ENCODE peak calls at places on chromosomes 4 and X, in five cellular contexts. One of them, this sample, is unnamed.

GRCh38 chrX:43964936-43965335 is 8.3 kb downstream of the NDP start:
- DNase-seq in DND-41: no peak
- DNase-seq in foreskin fibroblast: peak
- DNase-seq in CD8-positive, alpha-beta memory T cell: no peak
- DNase-seq in cardiac fibroblast: peak
- DNase-seq in this sample: no peak

GRCh38 chr4:186954506-186954905 is 230.8 kb upstream of the FAT1 start:
- DNase-seq in DND-41: no peak
- DNase-seq in foreskin fibroblast: no peak
- DNase-seq in CD8-positive, alpha-beta memory T cell: no peak
- DNase-seq in cardiac fibroblast: no peak
- DNase-seq in this sample: no peak

GRCh38 chrX:31331928-31332327 is 260.1 kb upstream of the FTHL17 start:
- DNase-seq in DND-41: no peak
- DNase-seq in foreskin fibroblast: no peak
- DNase-seq in CD8-positive, alpha-beta memory T cell: no peak
- DNase-seq in cardiac fibroblast: no peak
- DNase-seq in this sample: no peak

GRCh38 chrX:68832516-68833447 is 4.0 kb downstream of the EFNB1 start:
- DNase-seq in DND-41: no peak
- DNase-seq in foreskin fibroblast: no peak
- DNase-seq in CD8-positive, alpha-beta memory T cell: no peak
- DNase-seq in cardiac fibroblast: no peak
- DNase-seq in this sample: no peak

GRCh38 chrX:14420876-14421275 is 108.5 kb upstream of the GLRA2 start:
- DNase-seq in DND-41: no peak
- DNase-seq in foreskin fibroblast: no peak
- DNase-seq in CD8-positive, alpha-beta memory T cell: no peak
- DNase-seq in cardiac fibroblast: no peak
- DNase-seq in this sample: no peak

GRCh38 chr4:42555828-42556227 is 101.1 kb downstream of the ATP8A1 start:
- DNase-seq in DND-41: no peak
- DNase-seq in foreskin fibroblast: peak
- DNase-seq in CD8-positive, alpha-beta memory T cell: no peak
- DNase-seq in cardiac fibroblast: peak
- DNase-seq in this sample: no peak

GRCh38 chr4:167238226-167238625 is 3.9 kb upstream of the SPOCK3 start:
- DNase-seq in DND-41: no peak
- DNase-seq in foreskin fibroblast: no peak
- DNase-seq in CD8-positive, alpha-beta memory T cell: no peak
- DNase-seq in cardiac fibroblast: no peak
- DNase-seq in this sample: no peak

GRCh38 chrX:34299451-34299967 is 167.4 kb upstream of the FAM47A start:
- DNase-seq in DND-41: no peak
- DNase-seq in foreskin fibroblast: no peak
- DNase-seq in CD8-positive, alpha-beta memory T cell: no peak
- DNase-seq in cardiac fibroblast: no peak
- DNase-seq in this sample: no peak

GRCh38 chrX:1581132-1581531 is 10.3 kb upstream of the AKAP17A start:
- DNase-seq in DND-41: peak
- DNase-seq in foreskin fibroblast: no peak
- DNase-seq in CD8-positive, alpha-beta memory T cell: peak
- DNase-seq in cardiac fibroblast: peak
- DNase-seq in this sample: peak

GRCh38 chr4:19195696-19196095 is 1056.0 kb upstream of the SLIT2 start:
- DNase-seq in DND-41: no peak
- DNase-seq in foreskin fibroblast: no peak
- DNase-seq in CD8-positive, alpha-beta memory T cell: no peak
- DNase-seq in cardiac fibroblast: no peak
- DNase-seq in this sample: no peak

GRCh38 chrX:153456161-153456560 is 10.3 kb upstream of the TREX2 start:
- DNase-seq in DND-41: no peak
- DNase-seq in foreskin fibroblast: no peak
- DNase-seq in CD8-positive, alpha-beta memory T cell: no peak
- DNase-seq in cardiac fibroblast: no peak
- DNase-seq in this sample: no peak

GRCh38 chrX:144896323-144896722 is 351.0 kb upstream of the SPANXN1 start:
- DNase-seq in DND-41: no peak
- DNase-seq in foreskin fibroblast: no peak
- DNase-seq in CD8-positive, alpha-beta memory T cell: no peak
- DNase-seq in cardiac fibroblast: peak
- DNase-seq in this sample: no peak

GRCh38 chr4:175823015-175823741 is 11.1 kb upstream of the GPM6A start:
- DNase-seq in DND-41: no peak
- DNase-seq in foreskin fibroblast: no peak
- DNase-seq in CD8-positive, alpha-beta memory T cell: no peak
- DNase-seq in cardiac fibroblast: no peak
- DNase-seq in this sample: no peak

GRCh38 chrX:39969099-39969825 is 128.5 kb downstream of the BCOR start:
- DNase-seq in DND-41: peak
- DNase-seq in foreskin fibroblast: no peak
- DNase-seq in CD8-positive, alpha-beta memory T cell: no peak
- DNase-seq in cardiac fibroblast: no peak
- DNase-seq in this sample: no peak

GRCh38 chr4:101835121-101835904 is 44.8 kb downstream of the BANK1 start:
- DNase-seq in DND-41: no peak
- DNase-seq in foreskin fibroblast: peak
- DNase-seq in CD8-positive, alpha-beta memory T cell: no peak
- DNase-seq in cardiac fibroblast: peak
- DNase-seq in this sample: no peak

GRCh38 chrX:99461223-99461622 is 948.9 kb downstream of the PCDH19 start:
- DNase-seq in DND-41: no peak
- DNase-seq in foreskin fibroblast: no peak
- DNase-seq in CD8-positive, alpha-beta memory T cell: no peak
- DNase-seq in cardiac fibroblast: no peak
- DNase-seq in this sample: no peak

GRCh38 chr4:136281307-136281706 is 1251.0 kb downstream of the PCDH18 start:
- DNase-seq in DND-41: no peak
- DNase-seq in foreskin fibroblast: no peak
- DNase-seq in CD8-positive, alpha-beta memory T cell: no peak
- DNase-seq in cardiac fibroblast: no peak
- DNase-seq in this sample: no peak

GRCh38 chr4:104491826-104492771 is 2.6 kb downstream of the CXXC4 start:
- DNase-seq in DND-41: no peak
- DNase-seq in foreskin fibroblast: no peak
- DNase-seq in CD8-positive, alpha-beta memory T cell: no peak
- DNase-seq in cardiac fibroblast: no peak
- DNase-seq in this sample: no peak

GRCh38 chrX:103404225-103405008 is 28.1 kb downstream of the BEX3 start:
- DNase-seq in DND-41: no peak
- DNase-seq in foreskin fibroblast: peak
- DNase-seq in CD8-positive, alpha-beta memory T cell: peak
- DNase-seq in cardiac fibroblast: peak
- DNase-seq in this sample: no peak

GRCh38 chr4:92305148-92305877 is 1.5 kb downstream of the GRID2 start:
- DNase-seq in DND-41: no peak
- DNase-seq in foreskin fibroblast: peak
- DNase-seq in CD8-positive, alpha-beta memory T cell: no peak
- DNase-seq in cardiac fibroblast: peak
- DNase-seq in this sample: no peak

GRCh38 chr4:14180983-14181601 is 553.6 kb upstream of the BOD1L1 start:
- DNase-seq in DND-41: no peak
- DNase-seq in foreskin fibroblast: peak
- DNase-seq in CD8-positive, alpha-beta memory T cell: no peak
- DNase-seq in cardiac fibroblast: peak
- DNase-seq in this sample: no peak

GRCh38 chr4:27198971-27199370 is 338.3 kb downstream of the STIM2 start:
- DNase-seq in DND-41: no peak
- DNase-seq in foreskin fibroblast: no peak
- DNase-seq in CD8-positive, alpha-beta memory T cell: no peak
- DNase-seq in cardiac fibroblast: no peak
- DNase-seq in this sample: no peak

GRCh38 chr4:27194599-27194998 is 334.0 kb downstream of the STIM2 start:
- DNase-seq in DND-41: no peak
- DNase-seq in foreskin fibroblast: no peak
- DNase-seq in CD8-positive, alpha-beta memory T cell: no peak
- DNase-seq in cardiac fibroblast: no peak
- DNase-seq in this sample: no peak

GRCh38 chr4:27198246-27198645 is 337.6 kb downstream of the STIM2 start:
- DNase-seq in DND-41: no peak
- DNase-seq in foreskin fibroblast: no peak
- DNase-seq in CD8-positive, alpha-beta memory T cell: no peak
- DNase-seq in cardiac fibroblast: no peak
- DNase-seq in this sample: no peak
- H3K4me3 ChIP-seq in DND-41: no peak
- H3K4me3 ChIP-seq in foreskin fibroblast: no peak
- H3K4me3 ChIP-seq in CD8-positive, alpha-beta memory T cell: no peak
- H3K4me3 ChIP-seq in cardiac fibroblast: no peak
- H3K4me3 ChIP-seq in this sample: no peak

GRCh38 chr4:40577588-40578253 is 51.9 kb downstream of the RBM47 start:
- DNase-seq in DND-41: no peak
- DNase-seq in foreskin fibroblast: no peak
- DNase-seq in CD8-positive, alpha-beta memory T cell: no peak
- DNase-seq in cardiac fibroblast: no peak
- DNase-seq in this sample: no peak

GRCh38 chr4:40572692-40573287 is 56.9 kb downstream of the RBM47 start:
- DNase-seq in DND-41: no peak
- DNase-seq in foreskin fibroblast: no peak
- DNase-seq in CD8-positive, alpha-beta memory T cell: no peak
- DNase-seq in cardiac fibroblast: no peak
- DNase-seq in this sample: no peak

GRCh38 chr4:40576651-40577480 is 52.8 kb downstream of the RBM47 start:
- DNase-seq in DND-41: no peak
- DNase-seq in foreskin fibroblast: peak
- DNase-seq in CD8-positive, alpha-beta memory T cell: no peak
- DNase-seq in cardiac fibroblast: peak
- DNase-seq in this sample: no peak

GRCh38 chr4:40573593-40574311 is 55.9 kb downstream of the RBM47 start:
- DNase-seq in DND-41: no peak
- DNase-seq in foreskin fibroblast: no peak
- DNase-seq in CD8-positive, alpha-beta memory T cell: no peak
- DNase-seq in cardiac fibroblast: no peak
- DNase-seq in this sample: no peak

DNA sequence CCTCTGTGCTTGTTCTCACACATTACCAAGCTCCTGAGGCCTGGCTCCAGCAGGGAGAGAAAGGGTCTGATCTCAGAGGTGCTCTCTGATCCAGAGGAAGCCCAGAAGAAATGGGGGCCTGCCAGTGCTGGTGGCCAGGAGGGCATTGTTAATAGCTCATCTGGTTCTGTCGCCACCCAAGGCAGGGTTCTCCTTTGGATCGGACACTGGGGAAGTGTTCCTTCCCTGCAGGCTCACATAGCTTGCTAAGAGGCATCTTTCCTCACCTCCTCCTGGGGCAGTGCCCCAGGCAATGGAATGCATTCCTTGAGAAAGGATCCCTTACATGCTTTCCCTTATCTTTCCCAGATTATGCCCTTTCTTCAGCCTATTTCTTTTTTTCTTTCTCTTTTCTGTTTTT is 53.8 kb downstream of the RBM47 start:
- DNase-seq in DND-41: no peak
- DNase-seq in foreskin fibroblast: no peak
- DNase-seq in CD8-positive, alpha-beta memory T cell: no peak
- DNase-seq in cardiac fibroblast: no peak
- DNase-seq in this sample: no peak
- H3K4me3 ChIP-seq in DND-41: no peak
- H3K4me3 ChIP-seq in foreskin fibroblast: no peak
- H3K4me3 ChIP-seq in CD8-positive, alpha-beta memory T cell: no peak
- H3K4me3 ChIP-seq in cardiac fibroblast: no peak
- H3K4me3 ChIP-seq in this sample: no peak

GRCh38 chr4:144787365-144788263 is 141.7 kb downstream of the HHIP start:
- DNase-seq in DND-41: no peak
- DNase-seq in foreskin fibroblast: peak
- DNase-seq in CD8-positive, alpha-beta memory T cell: no peak
- DNase-seq in cardiac fibroblast: peak
- DNase-seq in this sample: peak
- H3K4me3 ChIP-seq in DND-41: no peak
- H3K4me3 ChIP-seq in foreskin fibroblast: no peak
- H3K4me3 ChIP-seq in CD8-positive, alpha-beta memory T cell: no peak
- H3K4me3 ChIP-seq in cardiac fibroblast: no peak
- H3K4me3 ChIP-seq in this sample: no peak

DNA sequence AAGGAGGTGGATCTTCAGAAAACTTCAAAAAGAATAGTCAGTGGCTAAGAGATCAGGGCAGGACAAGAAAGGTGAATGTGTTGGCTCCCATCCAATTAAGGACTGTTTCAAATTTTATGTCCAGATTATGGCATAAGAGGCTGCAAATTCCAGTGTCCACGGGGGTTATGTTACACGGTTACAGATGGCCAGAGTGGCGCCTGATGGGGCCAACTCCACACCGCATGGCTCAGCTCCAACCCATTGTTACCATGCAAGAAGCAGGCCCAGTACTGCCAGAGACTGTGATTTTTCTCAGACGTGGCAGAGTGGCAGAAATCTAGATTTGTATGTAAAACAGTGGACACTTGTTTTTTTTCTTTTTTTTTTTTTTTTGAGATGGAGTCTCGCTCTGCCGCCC is 168.4 kb upstream of the TENM3 start:
- DNase-seq in DND-41: no peak
- DNase-seq in foreskin fibroblast: no peak
- DNase-seq in CD8-positive, alpha-beta memory T cell: no peak
- DNase-seq in cardiac fibroblast: no peak
- DNase-seq in this sample: no peak
- H3K4me3 ChIP-seq in DND-41: no peak
- H3K4me3 ChIP-seq in foreskin fibroblast: no peak
- H3K4me3 ChIP-seq in CD8-positive, alpha-beta memory T cell: no peak
- H3K4me3 ChIP-seq in cardiac fibroblast: no peak
- H3K4me3 ChIP-seq in this sample: no peak

GRCh38 chrX:57905141-57905540 is 5.1 kb downstream of the ZXDA start:
- DNase-seq in DND-41: no peak
- DNase-seq in foreskin fibroblast: no peak
- DNase-seq in CD8-positive, alpha-beta memory T cell: no peak
- DNase-seq in cardiac fibroblast: peak
- DNase-seq in this sample: no peak
- H3K4me3 ChIP-seq in DND-41: no peak
- H3K4me3 ChIP-seq in foreskin fibroblast: no peak
- H3K4me3 ChIP-seq in CD8-positive, alpha-beta memory T cell: no peak
- H3K4me3 ChIP-seq in cardiac fibroblast: no peak
- H3K4me3 ChIP-seq in this sample: no peak

GRCh38 chr4:44447563-44448504 is 775 bp downstream of the KCTD8 start:
- DNase-seq in DND-41: no peak
- DNase-seq in foreskin fibroblast: no peak
- DNase-seq in CD8-positive, alpha-beta memory T cell: no peak
- DNase-seq in cardiac fibroblast: peak
- DNase-seq in this sample: no peak
- H3K4me3 ChIP-seq in DND-41: no peak
- H3K4me3 ChIP-seq in foreskin fibroblast: peak
- H3K4me3 ChIP-seq in CD8-positive, alpha-beta memory T cell: no peak
- H3K4me3 ChIP-seq in cardiac fibroblast: peak
- H3K4me3 ChIP-seq in this sample: no peak

DNA sequence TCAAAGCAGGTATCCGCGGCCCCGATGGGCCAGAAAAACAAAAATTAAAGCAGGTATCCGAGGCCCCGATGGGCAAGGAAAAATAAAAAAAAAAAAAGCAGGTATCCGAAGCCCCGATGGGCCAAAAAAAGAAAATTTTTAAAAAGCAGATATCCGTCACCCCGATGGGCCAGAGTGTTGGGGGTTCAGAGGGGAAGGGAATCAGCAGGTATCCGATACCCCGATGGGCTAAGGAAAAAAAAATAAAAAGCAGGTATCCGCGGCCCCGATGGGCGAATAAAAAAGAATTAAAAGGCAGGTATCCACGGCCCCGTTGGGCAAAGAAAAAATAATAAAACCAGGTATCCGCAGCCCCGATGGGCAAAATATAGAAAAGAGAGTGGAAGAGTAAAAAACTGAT is 289.0 kb downstream of the CHIC1 start:
- DNase-seq in DND-41: no peak
- DNase-seq in foreskin fibroblast: no peak
- DNase-seq in CD8-positive, alpha-beta memory T cell: no peak
- DNase-seq in cardiac fibroblast: no peak
- DNase-seq in this sample: no peak
- H3K4me3 ChIP-seq in DND-41: no peak
- H3K4me3 ChIP-seq in foreskin fibroblast: no peak
- H3K4me3 ChIP-seq in CD8-positive, alpha-beta memory T cell: no peak
- H3K4me3 ChIP-seq in cardiac fibroblast: no peak
- H3K4me3 ChIP-seq in this sample: no peak